ENCODE peak calls at places on chromosomes 7 and 10, in nine cellular contexts. J is nephron progenitor cell; D is A549; Q is renal cortical epithelial cell; F is ecto neural progenitor cell; V is activated CD8-positive, alpha-beta memory T cell treated with anti-CD3 and anti-CD28 coated beads for 24 hours; R is mucosa of gallbladder; Y is GM04504; K is head of caudate nucleus. X is an unnamed sample.

GRCh38 chr7:4201566-4201965 is 480.5 kb upstream of the FOXK1 start:
- DNase-seq in V (no peak), F (no peak), R (no peak), D (no peak), Y (no peak), K (no peak), J (no peak), Q (no peak), X (no peak)

GRCh38 chr7:151157645-151158329 is 9.7 kb downstream of the GBX1 start:
- DNase-seq in J (no peak), Y (no peak), K (no peak), V (no peak), D (peak), R (no peak), Q (peak), F (no peak), X (peak)

GRCh38 chr7:127347567-127348246 is 44.8 kb downstream of the ZNF800 start:
- DNase-seq in V (peak), J (peak), F (peak), Y (peak), D (peak), Q (peak), R (peak), K (peak), X (peak)

GRCh38 chr7:75614390-75614789 is 122.3 kb downstream of the SPDYE5 start:
- DNase-seq in K (no peak), Q (no peak), F (no peak), R (no peak), Y (no peak), V (no peak), D (no peak), J (no peak), X (no peak)

GRCh38 chr7:132430863-132431822 is 145.1 kb downstream of the PLXNA4 start:
- DNase-seq in V (peak), Y (peak), Q (peak), R (peak), D (peak), K (no peak), J (no peak), F (no peak), X (no peak)

GRCh38 chr10:71302874-71303568 is 16.0 kb upstream of the SLC29A3 start:
- DNase-seq in F (no peak), R (no peak), Y (no peak), J (no peak), K (no peak), Q (peak), D (peak), V (no peak), X (no peak)

GRCh38 chr10:115654961-115655360 is 561.8 kb downstream of the ATRNL1 start:
- DNase-seq in J (no peak), Q (no peak), R (no peak), D (no peak), V (no peak), K (no peak), F (no peak), Y (no peak), X (no peak)

GRCh38 chr7:128201067-128201689 is 39.9 kb upstream of the LEP start:
- DNase-seq in K (no peak), Q (no peak), Y (no peak), V (peak), D (no peak), R (no peak), J (peak), F (peak), X (no peak)

GRCh38 chr10:58993480-58994221 is 182.8 kb upstream of the PHYHIPL start:
- DNase-seq in J (no peak), R (no peak), Y (no peak), V (no peak), F (no peak), D (no peak), K (peak), Q (no peak), X (no peak)

GRCh38 chr10:30583778-30584415 is 45.7 kb downstream of the LYZL2 start:
- DNase-seq in Y (peak), K (no peak), J (peak), F (no peak), R (peak), D (peak), V (no peak), Q (peak), X (no peak)

GRCh38 chr7:1948887-1949680 is 279.0 kb downstream of the ELFN1 start:
- DNase-seq in V (no peak), D (no peak), J (no peak), Y (no peak), R (no peak), F (no peak), Q (no peak), K (no peak), X (no peak)

GRCh38 chr7:25122373-25122772 is 2.7 kb downstream of the CYCS start:
- DNase-seq in D (no peak), J (no peak), R (no peak), F (no peak), Q (peak), K (no peak), Y (peak), V (no peak), X (no peak)

GRCh38 chr7:38169862-38170261 is 8.2 kb upstream of the STARD3NL start:
- DNase-seq in R (no peak), K (no peak), Y (peak), F (no peak), V (no peak), J (no peak), Q (peak), D (peak), X (peak)

GRCh38 chr10:63010203-63010602 is 122.9 kb upstream of the NRBF2 start:
- DNase-seq in K (no peak), R (no peak), Y (no peak), V (no peak), J (no peak), F (no peak), Q (no peak), D (no peak), X (no peak)

GRCh38 chr7:100606313-100606712 is 4.2 kb downstream of the PCOLCE start:
- DNase-seq in Q (no peak), K (no peak), J (no peak), Y (no peak), V (no peak), R (no peak), D (no peak), F (no peak), X (no peak)

GRCh38 chr7:1867861-1868260 is 197.8 kb downstream of the ELFN1 start:
- DNase-seq in Y (no peak), K (no peak), R (no peak), Q (no peak), F (no peak), D (no peak), V (no peak), J (no peak), X (no peak)

GRCh38 chr7:17095001-17095574 is 203.4 kb upstream of the AHR start:
- DNase-seq in F (no peak), Q (peak), Y (peak), K (no peak), D (no peak), V (no peak), R (no peak), J (no peak), X (peak)

GRCh38 chr10:103734731-103735130 is 120.6 kb downstream of the SH3PXD2A start:
- DNase-seq in V (no peak), J (no peak), R (no peak), F (no peak), K (no peak), D (no peak), Y (no peak), Q (no peak), X (no peak)

GRCh38 chr7:22718200-22718711 is 8.7 kb upstream of the IL6 start:
- DNase-seq in Y (peak), D (no peak), F (no peak), V (no peak), R (no peak), Q (peak), J (no peak), K (no peak), X (no peak)

GRCh38 chr10:112716924-112717348 is 233.1 kb upstream of the TCF7L2 start:
- DNase-seq in K (no peak), Q (peak), R (peak), Y (no peak), D (peak), F (no peak), J (no peak), V (no peak), X (peak)

GRCh38 chr7:78172138-78172887 is 373.7 kb downstream of the PHTF2 start:
- DNase-seq in J (no peak), Q (no peak), R (no peak), Y (no peak), V (no peak), K (no peak), D (no peak), F (no peak), X (no peak)

GRCh38 chr7:138974675-138975237 is 6.4 kb downstream of the KIAA1549 start:
- DNase-seq in Q (no peak), K (no peak), D (no peak), J (no peak), R (no peak), V (no peak), Y (no peak), F (no peak), X (no peak)

GRCh38 chr10:10053051-10053450 is 964.6 kb upstream of the CELF2 start:
- DNase-seq in Q (no peak), R (no peak), Y (no peak), F (no peak), K (no peak), D (no peak), V (no peak), J (no peak), X (no peak)

GRCh38 chr10:34593955-34594354 is 221.1 kb downstream of the PARD3 start:
- DNase-seq in V (no peak), J (no peak), R (no peak), F (no peak), Q (no peak), K (no peak), Y (no peak), D (no peak), X (no peak)

GRCh38 chr10:91672021-91672608 is 39.2 kb upstream of the PPP1R3C start:
- DNase-seq in J (peak), R (no peak), F (peak), D (no peak), K (no peak), V (no peak), Q (no peak), Y (peak), X (peak)

GRCh38 chr7:91656486-91657237 is 223.8 kb downstream of the MTERF1 start:
- DNase-seq in R (no peak), D (no peak), J (no peak), F (no peak), K (no peak), Q (peak), Y (peak), V (no peak), X (no peak)

GRCh38 chr7:30709549-30709948 is 27.3 kb upstream of the CRHR2 start:
- DNase-seq in D (no peak), Y (no peak), K (no peak), Q (no peak), J (no peak), V (no peak), F (no peak), R (no peak), X (no peak)

GRCh38 chr10:60717852-60718251 is 60.4 kb upstream of the CDK1 start:
- DNase-seq in R (no peak), Q (no peak), Y (no peak), D (no peak), V (no peak), K (no peak), F (no peak), J (no peak), X (no peak)

GRCh38 chr10:89332092-89332633 is 4.4 kb downstream of the IFIT3 start:
- DNase-seq in F (no peak), D (no peak), Q (peak), Y (peak), J (no peak), V (no peak), K (no peak), R (peak), X (no peak)

GRCh38 chr7:38186593-38187314 is 8.7 kb downstream of the STARD3NL start:
- DNase-seq in J (no peak), D (no peak), Y (peak), V (no peak), F (no peak), Q (peak), R (no peak), K (no peak), X (peak)

GRCh38 chr10:7419998-7420397 is 9.2 kb upstream of the SFMBT2 start:
- DNase-seq in Y (no peak), J (no peak), R (no peak), Q (no peak), K (no peak), F (no peak), D (no peak), V (no peak), X (no peak)

GRCh38 chr10:103241262-103242011 is 4.2 kb upstream of the RPEL1 start:
- DNase-seq in Y (no peak), R (peak), K (no peak), J (no peak), F (no peak), D (peak), Q (peak), V (no peak), X (peak)

GRCh38 chr7:116683786-116684185 is 11.8 kb downstream of the MET start:
- DNase-seq in F (no peak), D (no peak), K (no peak), Y (no peak), V (no peak), J (no peak), R (no peak), Q (no peak), X (no peak)

GRCh38 chr10:70312972-70313371 is 29.2 kb upstream of the NPFFR1 start:
- DNase-seq in R (no peak), D (no peak), J (no peak), F (no peak), K (no peak), Q (no peak), V (no peak), Y (peak), X (no peak)

X was measured in islet precursor cell.